ENCODE peak calls at places on chromosomes 11 and 22, in five cellular contexts. I, S, U, V and A are unnamed samples.

GRCh38 chr11:134483857-134484256 is 71.8 kb upstream of the B3GAT1 start:
- DNase-seq in I (no peak), S (no peak), U (no peak), V (no peak), A (no peak)

GRCh38 chr11:96012086-96012824 is 88.3 kb upstream of the MTMR2 start:
- DNase-seq in I (no peak), S (peak; percentile 86), U (peak; percentile 37), V (peak; percentile 53), A (no peak)

GRCh38 chr11:68052137-68052873 is 13.5 kb downstream of the TCIRG1 start:
- DNase-seq in I (no peak), S (no peak), U (no peak), V (no peak), A (no peak)

GRCh38 chr11:45217991-45218390 is 68.2 kb downstream of the SYT13 start:
- DNase-seq in I (no peak), S (peak; percentile 30), U (no peak), V (no peak), A (no peak)

GRCh38 chr11:101442171-101442570 is 141.6 kb downstream of the TRPC6 start:
- DNase-seq in I (no peak), S (peak; percentile 61), U (no peak), V (no peak), A (no peak)

GRCh38 chr11:30605036-30605435 is 18.9 kb upstream of the MPPED2 start:
- DNase-seq in I (no peak), S (no peak), U (no peak), V (no peak), A (no peak)

GRCh38 chr11:118605116-118605867 is 2.1 kb upstream of the PHLDB1 start:
- DNase-seq in I (no peak), S (peak; percentile 74), U (no peak), V (no peak), A (no peak)

GRCh38 chr11:65546217-65546958 is 11.8 kb downstream of the LTBP3 start:
- DNase-seq in I (peak; percentile 91), S (no peak), U (peak; percentile 96), V (no peak), A (peak; percentile 99)

GRCh38 chr11:63165710-63166310 is 21.8 kb upstream of the SLC22A24 start:
- DNase-seq in I (no peak), S (peak; percentile 34), U (no peak), V (no peak), A (no peak)

GRCh38 chr11:134120143-134120850 is 51.4 kb downstream of the JAM3 start:
- DNase-seq in I (no peak), S (peak; percentile 97), U (no peak), V (no peak), A (no peak)

GRCh38 chr11:5363712-5364111 is 12.4 kb downstream of the OR51B6 start:
- DNase-seq in I (no peak), S (peak; percentile 23), U (no peak), V (no peak), A (no peak)

GRCh38 chr22:50267591-50268390 is 2.4 kb downstream of the MAPK11 start:
- DNase-seq in I (no peak), S (peak; percentile 51), U (peak; percentile 30), V (no peak), A (no peak)

GRCh38 chr11:117528061-117528780 is 200.6 kb downstream of the CEP164 start:
- DNase-seq in I (no peak), S (no peak), U (no peak), V (no peak), A (peak; percentile 76)

GRCh38 chr11:117490911-117491310 is 163.3 kb downstream of the CEP164 start:
- DNase-seq in I (no peak), S (no peak), U (no peak), V (no peak), A (no peak)

GRCh38 chr22:37781434-37782059 is 26.2 kb upstream of the GCAT start:
- DNase-seq in I (no peak), S (no peak), U (no peak), V (no peak), A (peak; percentile 76)

GRCh38 chr11:103893366-103893765 is 143.1 kb upstream of the DDI1 start:
- DNase-seq in I (no peak), S (peak; percentile 7), U (no peak), V (no peak), A (no peak)

GRCh38 chr11:12812849-12813248 is 138.6 kb downstream of the TEAD1 start:
- DNase-seq in I (no peak), S (no peak), U (no peak), V (no peak), A (no peak)